ENCODE peak calls at places on chromosomes 2 and 18, in eight cellular contexts. Z is A172; B is NCI-H1694 treated with DMSO at 0.1 percent for 48 hours; E is activated CD4-positive, alpha-beta T cell treated with anti-CD3 and anti-CD28 coated beads, Interleukin-2, amount 50 U/mL, for 1 hour; A is RCC 7860; F is H54; L is GM12891; G is NCI-H146. N is an unnamed sample.

GRCh38 chr2:108377815-108378630 is at the start of gene SULT1C4:
- DNase-seq in G (peak; percentile 77), A (no peak), E (no peak), Z (no peak), B (no peak), L (no peak), F (no peak), N (no peak)

GRCh38 chr2:155997538-155997937 is 335.0 kb downstream of the NR4A2 start:
- DNase-seq in Z (no peak), A (no peak), L (no peak), G (no peak), E (no peak), B (no peak), F (no peak), N (no peak)

GRCh38 chr2:64780041-64780440 is 126.3 kb upstream of the SERTAD2 start:
- DNase-seq in Z (peak; percentile 60), A (peak; percentile 52), L (no peak), F (no peak), G (no peak), B (no peak), E (no peak), N (no peak)

GRCh38 chr18:57989536-57989935 is 54.5 kb upstream of the NEDD4L start:
- DNase-seq in B (no peak), G (no peak), A (no peak), E (no peak), F (no peak), Z (no peak), L (no peak), N (no peak)

GRCh38 chr2:10344105-10345066 is 41.7 kb downstream of the HPCAL1 start:
- DNase-seq in Z (no peak), F (no peak), L (no peak), A (no peak), E (no peak), G (no peak), B (peak; percentile 92), N (no peak)

GRCh38 chr18:37457337-37457736 is 108.3 kb downstream of the CELF4 start:
- DNase-seq in L (no peak), B (no peak), A (no peak), G (no peak), F (no peak), E (no peak), Z (no peak), N (no peak)

GRCh38 chr2:55314985-55315384 is 46.0 kb upstream of the MTIF2 start:
- DNase-seq in L (no peak), G (no peak), F (no peak), B (no peak), E (no peak), Z (no peak), A (no peak), N (peak; percentile 6)

GRCh38 chr2:6506311-6507258 is 359.1 kb downstream of the CMPK2 start:
- DNase-seq in F (no peak), E (no peak), G (no peak), Z (peak; percentile 96), B (no peak), L (no peak), A (peak; percentile 46), N (peak; percentile 64)

GRCh38 chr2:234950730-234951385 is 959 bp upstream of the SH3BP4 start:
- DNase-seq in E (no peak), A (no peak), G (no peak), F (no peak), B (no peak), L (no peak), Z (no peak), N (no peak)

GRCh38 chr2:141125432-141125831 is 1005.4 kb downstream of the LRP1B start:
- DNase-seq in G (no peak), A (no peak), E (no peak), B (no peak), Z (no peak), L (no peak), F (no peak), N (no peak)